ENCODE peak calls at places on chromosomes 1 and 21, in four cellular contexts. One of them, this sample, is unnamed.
A peak's percentile ranks its signal among the peaks of the same experiment; 100 is the strongest.

GRCh38 chr1:57599233-57599994 is 175.6 kb upstream of the DAB1 start:
- DNase-seq in AG04449: peak; percentile 2
- DNase-seq in uterus: no peak
- DNase-seq in left ventricle myocardium inferior: no peak
- DNase-seq in this sample: no peak

GRCh38 chr1:153397924-153398651 is 7.2 kb upstream of the S100A8 start:
- DNase-seq in AG04449: no peak
- DNase-seq in uterus: no peak
- DNase-seq in left ventricle myocardium inferior: no peak
- DNase-seq in this sample: no peak

GRCh38 chr1:156433602-156434001 is 64.6 kb downstream of the RHBG start:
- DNase-seq in AG04449: no peak
- DNase-seq in uterus: no peak
- DNase-seq in left ventricle myocardium inferior: no peak
- DNase-seq in this sample: no peak

GRCh38 chr1:163709636-163710035 is 387.9 kb downstream of the NUF2 start:
- DNase-seq in AG04449: no peak
- DNase-seq in uterus: no peak
- DNase-seq in left ventricle myocardium inferior: no peak
- DNase-seq in this sample: peak; percentile 5

GRCh38 chr1:75100481-75101092 is 33.6 kb upstream of the LHX8 start:
- DNase-seq in AG04449: no peak
- DNase-seq in uterus: no peak
- DNase-seq in left ventricle myocardium inferior: no peak
- DNase-seq in this sample: peak; percentile 93

GRCh38 chr1:88727205-88727604 is 43.1 kb downstream of the PKN2 start:
- DNase-seq in AG04449: no peak
- DNase-seq in uterus: no peak
- DNase-seq in left ventricle myocardium inferior: no peak
- DNase-seq in this sample: no peak

GRCh38 chr1:218350909-218351616 is 5.9 kb downstream of the TGFB2 start:
- DNase-seq in AG04449: peak; percentile 87
- DNase-seq in uterus: no peak
- DNase-seq in left ventricle myocardium inferior: no peak
- DNase-seq in this sample: peak; percentile 94

GRCh38 chr1:78157162-78157561 is 111.4 kb downstream of the GIPC2 start:
- DNase-seq in AG04449: peak; percentile 80
- DNase-seq in uterus: no peak
- DNase-seq in left ventricle myocardium inferior: no peak
- DNase-seq in this sample: no peak

GRCh38 chr1:21888500-21888899 is 48.6 kb downstream of the HSPG2 start:
- DNase-seq in AG04449: no peak
- DNase-seq in uterus: no peak
- DNase-seq in left ventricle myocardium inferior: no peak
- DNase-seq in this sample: no peak

GRCh38 chr1:211329764-211330201 is 3.1 kb downstream of the TRAF5 start:
- DNase-seq in AG04449: no peak
- DNase-seq in uterus: no peak
- DNase-seq in left ventricle myocardium inferior: no peak
- DNase-seq in this sample: no peak

GRCh38 chr1:234499119-234500039 is 20.4 kb upstream of the TARBP1 start:
- DNase-seq in AG04449: no peak
- DNase-seq in uterus: peak; percentile 94
- DNase-seq in left ventricle myocardium inferior: peak; percentile 92
- DNase-seq in this sample: peak; percentile 97

GRCh38 chr21:22224261-22224660 is 1226.1 kb downstream of the NCAM2 start:
- DNase-seq in AG04449: no peak
- DNase-seq in uterus: no peak
- DNase-seq in left ventricle myocardium inferior: no peak
- DNase-seq in this sample: no peak

GRCh38 chr1:220876511-220877347 is 2.5 kb upstream of the HLX start:
- DNase-seq in AG04449: no peak
- DNase-seq in uterus: no peak
- DNase-seq in left ventricle myocardium inferior: no peak
- DNase-seq in this sample: no peak

GRCh38 chr1:59514061-59514909 is 217.4 kb downstream of the FGGY start:
- DNase-seq in AG04449: no peak
- DNase-seq in uterus: no peak
- DNase-seq in left ventricle myocardium inferior: no peak
- DNase-seq in this sample: no peak

GRCh38 chr1:234771642-234772344 is 161.8 kb upstream of the IRF2BP2 start:
- DNase-seq in AG04449: no peak
- DNase-seq in uterus: no peak
- DNase-seq in left ventricle myocardium inferior: no peak
- DNase-seq in this sample: peak; percentile 36

GRCh38 chr1:57485643-57486042 is 61.8 kb upstream of the DAB1 start:
- DNase-seq in AG04449: no peak
- DNase-seq in uterus: no peak
- DNase-seq in left ventricle myocardium inferior: no peak
- DNase-seq in this sample: peak; percentile 62

GRCh38 chr1:235336903-235337302 is 8.5 kb downstream of the GGPS1 start:
- DNase-seq in AG04449: no peak
- DNase-seq in uterus: no peak
- DNase-seq in left ventricle myocardium inferior: no peak
- DNase-seq in this sample: peak; percentile 25

GRCh38 chr1:89022167-89022959 is at the start of gene GBP3:
- DNase-seq in AG04449: peak; percentile 42
- DNase-seq in uterus: no peak
- DNase-seq in left ventricle myocardium inferior: no peak
- DNase-seq in this sample: peak; percentile 77

GRCh38 chr1:24902471-24902891 is 27.6 kb downstream of the RUNX3 start:
- DNase-seq in AG04449: no peak
- DNase-seq in uterus: no peak
- DNase-seq in left ventricle myocardium inferior: no peak
- DNase-seq in this sample: no peak

GRCh38 chr1:41523981-41524675 is 39.6 kb upstream of the EDN2 start:
- DNase-seq in AG04449: no peak
- DNase-seq in uterus: no peak
- DNase-seq in left ventricle myocardium inferior: no peak
- DNase-seq in this sample: no peak

GRCh38 chr21:23930565-23930964 is 1676.7 kb downstream of the MRPL39 start:
- DNase-seq in AG04449: no peak
- DNase-seq in uterus: no peak
- DNase-seq in left ventricle myocardium inferior: no peak
- DNase-seq in this sample: no peak

GRCh38 chr21:29077651-29078090 is 4.2 kb upstream of the CCT8 start:
- DNase-seq in AG04449: no peak
- DNase-seq in uterus: no peak
- DNase-seq in left ventricle myocardium inferior: no peak
- DNase-seq in this sample: no peak
- H3K4me3 ChIP-seq in AG04449: peak overlapping the region; percentile 54
- H3K4me3 ChIP-seq in uterus: peak overlapping the region; percentile 55
- H3K4me3 ChIP-seq in left ventricle myocardium inferior: peak overlapping the region; percentile 75
- H3K4me3 ChIP-seq in this sample: no peak overlapping the region

DNA sequence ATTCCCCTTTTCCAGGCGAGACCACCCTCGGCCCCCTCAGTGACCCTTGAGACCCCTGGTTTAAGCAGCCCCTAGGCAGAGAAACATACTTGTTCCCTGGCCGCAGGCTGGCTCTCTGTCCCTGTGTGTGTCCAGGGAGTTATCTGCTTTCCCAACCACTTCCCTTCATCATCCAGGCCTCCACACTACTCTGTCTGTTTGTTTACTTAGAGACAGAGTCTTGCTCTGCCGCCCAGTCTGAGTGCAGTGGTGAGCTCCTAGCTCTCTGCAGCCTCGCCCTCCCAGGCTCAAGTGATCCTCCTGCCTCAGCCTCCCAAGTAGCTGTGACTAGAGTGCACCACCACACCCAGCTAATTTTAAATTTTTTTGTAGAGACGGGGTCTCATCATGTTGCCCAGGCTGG is 5.8 kb upstream of the VWA1 start:
- DNase-seq in AG04449: no peak
- DNase-seq in uterus: no peak
- DNase-seq in left ventricle myocardium inferior: no peak
- DNase-seq in this sample: no peak
- H3K4me3 ChIP-seq in AG04449: no peak overlapping the region
- H3K4me3 ChIP-seq in uterus: no peak overlapping the region
- H3K4me3 ChIP-seq in left ventricle myocardium inferior: peak overlapping the region; percentile 42
- H3K4me3 ChIP-seq in this sample: no peak overlapping the region

GRCh38 chr1:18716112-18716784 is 85.6 kb downstream of the PAX7 start:
- DNase-seq in AG04449: no peak
- DNase-seq in uterus: no peak
- DNase-seq in left ventricle myocardium inferior: no peak
- DNase-seq in this sample: no peak

GRCh38 chr1:18721066-18721465 is 90.4 kb downstream of the PAX7 start:
- DNase-seq in AG04449: no peak
- DNase-seq in uterus: no peak
- DNase-seq in left ventricle myocardium inferior: no peak
- DNase-seq in this sample: no peak

GRCh38 chr1:18719786-18720436 is 89.3 kb downstream of the PAX7 start:
- DNase-seq in AG04449: no peak
- DNase-seq in uterus: no peak
- DNase-seq in left ventricle myocardium inferior: no peak
- DNase-seq in this sample: no peak

GRCh38 chr1:18714404-18715175 is 83.9 kb downstream of the PAX7 start:
- DNase-seq in AG04449: no peak
- DNase-seq in uterus: no peak
- DNase-seq in left ventricle myocardium inferior: no peak
- DNase-seq in this sample: no peak

DNA sequence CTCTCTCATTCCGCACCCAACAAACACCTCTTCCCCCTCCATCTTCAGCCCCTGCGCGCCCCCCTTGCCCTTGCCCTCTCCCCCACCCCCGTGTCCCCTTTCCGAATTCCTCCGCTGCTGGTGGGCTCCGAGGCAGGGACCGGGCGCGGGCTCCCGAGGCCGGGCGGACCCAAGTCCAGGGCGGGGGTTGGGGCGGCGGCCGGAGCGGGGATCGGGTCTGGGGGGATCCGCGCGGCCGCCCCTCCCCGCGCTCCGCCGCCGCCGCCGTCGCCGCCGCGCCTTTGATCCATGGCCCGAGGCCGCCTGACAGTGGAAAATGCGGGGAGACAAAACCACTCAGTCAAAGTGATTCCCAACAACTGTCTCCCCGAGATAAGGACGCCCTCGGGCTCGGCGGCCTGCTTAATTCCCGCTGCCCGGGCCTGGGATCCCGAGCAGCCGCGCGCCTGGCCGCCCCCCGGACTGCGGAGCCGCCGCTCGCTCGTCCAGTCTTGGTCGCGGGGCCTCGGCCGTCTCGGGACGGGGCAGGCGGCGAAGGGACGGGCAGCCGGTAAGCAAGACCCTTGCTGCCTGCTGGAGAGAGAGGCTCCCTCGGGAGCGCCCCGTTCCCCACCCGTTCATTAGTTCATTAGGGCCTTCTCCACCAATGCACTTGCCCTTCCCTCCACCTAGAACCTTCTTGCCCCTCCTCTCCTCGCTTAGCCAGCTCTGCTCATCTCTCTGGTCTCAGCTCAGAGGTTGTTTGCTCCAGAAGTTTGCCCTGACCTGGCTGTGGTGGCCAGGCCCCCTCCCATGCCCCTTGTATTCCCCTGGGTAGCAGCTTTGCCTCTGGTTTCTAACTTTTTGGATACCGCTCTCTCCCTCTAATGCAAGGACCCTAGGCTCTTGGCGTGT is 86.4 kb downstream of the PAX7 start:
- DNase-seq in AG04449: no peak
- DNase-seq in uterus: no peak
- DNase-seq in left ventricle myocardium inferior: no peak
- DNase-seq in this sample: no peak
- H3K4me3 ChIP-seq in AG04449: no peak overlapping the region
- H3K4me3 ChIP-seq in uterus: no peak overlapping the region
- H3K4me3 ChIP-seq in left ventricle myocardium inferior: peak overlapping the region; percentile 17
- H3K4me3 ChIP-seq in this sample: no peak overlapping the region

GRCh38 chr1:152110365-152110859 is 4.8 kb downstream of the TCHH start:
- DNase-seq in AG04449: no peak
- DNase-seq in uterus: peak; percentile 11
- DNase-seq in left ventricle myocardium inferior: peak; percentile 15
- DNase-seq in this sample: peak; percentile 54

GRCh38 chr1:152111515-152111968 is 3.7 kb downstream of the TCHH start:
- DNase-seq in AG04449: no peak
- DNase-seq in uterus: no peak
- DNase-seq in left ventricle myocardium inferior: no peak
- DNase-seq in this sample: peak; percentile 63

GRCh38 chr1:152110860-152111514 is 4.3 kb downstream of the TCHH start:
- DNase-seq in AG04449: no peak
- DNase-seq in uterus: peak; percentile 11
- DNase-seq in left ventricle myocardium inferior: peak; percentile 17
- DNase-seq in this sample: peak; percentile 67

GRCh38 chr1:152112885-152113432 is 2.3 kb downstream of the TCHH start:
- DNase-seq in AG04449: no peak
- DNase-seq in uterus: no peak
- DNase-seq in left ventricle myocardium inferior: no peak
- DNase-seq in this sample: no peak

DNA sequence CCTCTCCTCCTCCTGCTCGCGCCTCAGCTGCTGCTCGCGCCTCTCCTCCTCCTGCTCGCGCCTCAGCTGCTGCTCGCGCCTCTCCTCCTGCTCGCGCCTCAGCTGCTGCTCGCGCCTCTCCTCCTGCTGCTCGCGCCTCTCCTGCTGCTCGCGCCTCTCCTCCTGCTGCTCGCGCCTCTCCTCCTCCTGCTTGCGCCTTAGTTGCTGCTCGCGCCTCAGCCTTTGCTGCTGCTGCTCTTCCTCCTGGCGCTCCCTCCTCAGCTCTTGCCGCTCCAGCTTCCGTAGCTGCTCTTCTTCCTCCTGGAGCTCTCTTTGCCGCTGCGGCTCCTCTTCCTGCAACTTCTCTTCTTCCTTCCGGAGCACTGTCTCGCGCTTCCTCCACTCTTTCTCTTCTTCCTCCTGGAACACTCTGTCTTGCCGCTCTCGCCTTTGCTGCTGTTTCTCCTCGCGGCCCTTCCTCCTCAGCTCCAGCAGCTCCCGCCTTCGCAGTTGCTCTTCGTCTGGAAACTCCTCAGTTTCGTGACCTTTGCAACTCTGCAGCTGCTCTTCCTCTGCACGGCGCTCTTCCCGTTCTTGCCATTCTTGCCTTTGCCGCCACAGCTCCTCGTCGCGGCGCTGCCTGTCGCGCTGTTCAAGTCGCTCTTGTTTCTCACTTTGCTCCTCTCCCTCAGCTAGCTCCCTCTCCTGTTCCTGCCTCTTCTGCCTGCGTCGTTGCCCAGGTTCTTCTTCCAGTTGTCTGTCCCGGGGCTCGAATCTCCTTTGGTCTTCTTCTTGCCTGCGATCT is 3.0 kb downstream of the TCHH start:
- DNase-seq in AG04449: no peak
- DNase-seq in uterus: no peak
- DNase-seq in left ventricle myocardium inferior: no peak
- DNase-seq in this sample: peak; percentile 21
- H3K4me3 ChIP-seq in AG04449: peak overlapping the region; percentile 51
- H3K4me3 ChIP-seq in uterus: no peak overlapping the region
- H3K4me3 ChIP-seq in left ventricle myocardium inferior: peak overlapping the region; percentile 67
- H3K4me3 ChIP-seq in this sample: no peak overlapping the region